ENCODE peak calls at places on chromosomes 16 and 17, in six cellular contexts. R, Z, B, N, Y and X are unnamed samples.

GRCh38 chr16:508884-509736 is 18.4 kb upstream of the CAPN15 start:
- DNase-seq in N (no peak), R (no peak), Y (no peak), B (no peak), Z (no peak), X (no peak)

GRCh38 chr16:12288537-12289174 is 312.1 kb downstream of the SNX29 start:
- DNase-seq in Y (no peak), B (no peak), Z (no peak), N (no peak), R (no peak), X (no peak)

GRCh38 chr16:59385953-59386352 is 651.8 kb upstream of the GOT2 start:
- DNase-seq in B (no peak), Y (no peak), Z (no peak), R (peak), N (no peak), X (peak)

GRCh38 chr16:48511716-48512115 is 98.3 kb downstream of the N4BP1 start:
- DNase-seq in B (no peak), R (no peak), N (no peak), Y (no peak), Z (no peak), X (no peak)

GRCh38 chr16:85204242-85205010 is 92.2 kb upstream of the CIBAR2 start:
- DNase-seq in Y (no peak), R (peak), B (no peak), Z (no peak), N (no peak), X (no peak)

GRCh38 chr16:85316321-85316919 is 204.1 kb upstream of the CIBAR2 start:
- DNase-seq in Z (peak), Y (peak), R (peak), B (peak), N (no peak), X (peak)

GRCh38 chr17:7582401-7583252 is 1.0 kb upstream of the MPDU1 start:
- DNase-seq in N (no peak), Y (no peak), R (no peak), Z (no peak), B (no peak), X (no peak)

GRCh38 chr17:40557531-40558299 is 7.6 kb downstream of the CCR7 start:
- DNase-seq in N (no peak), R (no peak), Y (no peak), Z (no peak), B (no peak), X (no peak)

GRCh38 chr16:66486773-66487579 is 59.9 kb downstream of the BEAN1 start:
- DNase-seq in R (peak), Y (no peak), Z (no peak), N (no peak), B (no peak), X (peak)

GRCh38 chr17:65053354-65053881 is 3.1 kb downstream of the GNA13 start:
- DNase-seq in Y (no peak), R (no peak), B (no peak), N (no peak), Z (no peak), X (no peak)

GRCh38 chr17:44024271-44024663 is 9.5 kb upstream of the TMEM101 start:
- DNase-seq in Y (peak), N (no peak), R (no peak), B (peak), Z (no peak), X (no peak)